ENCODE peak calls at places on chromosomes 16 and 17, in eight cellular contexts. J, I, T, S, C, Y, Q and R are unnamed samples.

GRCh38 chr17:17728550-17729251 is 47.4 kb downstream of the RAI1 start:
- DNase-seq in S (no peak), T (no peak), I (no peak), J (no peak), C (no peak), Q (peak; percentile 98), Y (no peak), R (no peak)

GRCh38 chr16:78127130-78127529 is 27.7 kb downstream of the WWOX start:
- DNase-seq in T (no peak), Y (no peak), J (no peak), S (peak; percentile 43), I (no peak), Q (no peak), C (peak; percentile 46), R (no peak)

GRCh38 chr16:25135239-25135878 is 23.8 kb downstream of the LCMT1 start:
- DNase-seq in Q (peak; percentile 52), Y (no peak), J (no peak), T (no peak), S (peak; percentile 27), C (peak; percentile 76), I (no peak), R (no peak)

GRCh38 chr17:54903375-54903774 is 2.7 kb downstream of the TOM1L1 start:
- DNase-seq in S (peak; percentile 18), Q (no peak), T (no peak), I (no peak), C (peak; percentile 10), J (no peak), Y (no peak), R (no peak)

GRCh38 chr17:43805117-43805516 is 24.9 kb downstream of the CFAP97D1 start:
- DNase-seq in J (no peak), T (no peak), S (no peak), C (no peak), Y (no peak), I (no peak), Q (no peak), R (no peak)

GRCh38 chr17:17816240-17816814 is 20.5 kb downstream of the SREBF1 start:
- DNase-seq in Y (no peak), T (no peak), J (no peak), Q (no peak), S (no peak), C (no peak), I (peak; percentile 50), R (no peak)

GRCh38 chr17:1940810-1941185 is 84.3 kb downstream of the RTN4RL1 start:
- DNase-seq in C (no peak), T (no peak), Q (no peak), I (no peak), Y (no peak), J (no peak), S (no peak), R (no peak)

GRCh38 chr16:88349153-88349902 is 33.4 kb upstream of the ZNF469 start:
- DNase-seq in Q (no peak), T (no peak), C (no peak), J (no peak), S (no peak), I (no peak), Y (no peak), R (no peak)